ENCODE peak calls at places on chromosomes 6 and 20, in four cellular contexts. K is transverse colon, Y is GM23248, P is left ventricle myocardium inferior. I is an unnamed sample. For H3K36me3 and H3K4me1, the result is how much of the 10 kb centered on the place peaks cover.

GRCh38 chr6:41452763-41453162 is 93.4 kb upstream of the FOXP4 start:
- DNase-seq in K (no peak), Y (no peak), P (no peak), I (no peak)

GRCh38 chr6:161254126-161254753 is 19.6 kb downstream of the AGPAT4 start:
- DNase-seq in P (no peak), K (no peak), Y (peak), I (no peak)

GRCh38 chr6:33064723-33065122 is 8.7 kb downstream of the HLA-DPA1 start:
- DNase-seq in K (no peak), Y (no peak), P (no peak), I (no peak)

GRCh38 chr6:11368760-11369159 is 136.3 kb upstream of the NEDD9 start:
- DNase-seq in K (no peak), Y (no peak), P (no peak), I (no peak)

GRCh38 chr6:9467746-9468145 is 947.1 kb downstream of the TFAP2A start:
- DNase-seq in K (no peak), P (no peak), Y (peak), I (no peak)

GRCh38 chr6:1856381-1856780 is 246.7 kb downstream of the FOXC1 start:
- DNase-seq in K (peak), Y (peak), P (no peak), I (peak)

GRCh38 chr6:90484392-90484791 is 102.5 kb downstream of the MAP3K7 start:
- DNase-seq in Y (no peak), P (no peak), K (no peak), I (no peak)

GRCh38 chr6:156832166-156832743 is 55.1 kb downstream of the ARID1B start:
- DNase-seq in K (no peak), P (peak), Y (peak), I (no peak)

GRCh38 chr6:13479971-13480434 is 7.4 kb downstream of the GFOD1 start:
- DNase-seq in K (no peak), P (no peak), Y (no peak), I (no peak)

DNA sequence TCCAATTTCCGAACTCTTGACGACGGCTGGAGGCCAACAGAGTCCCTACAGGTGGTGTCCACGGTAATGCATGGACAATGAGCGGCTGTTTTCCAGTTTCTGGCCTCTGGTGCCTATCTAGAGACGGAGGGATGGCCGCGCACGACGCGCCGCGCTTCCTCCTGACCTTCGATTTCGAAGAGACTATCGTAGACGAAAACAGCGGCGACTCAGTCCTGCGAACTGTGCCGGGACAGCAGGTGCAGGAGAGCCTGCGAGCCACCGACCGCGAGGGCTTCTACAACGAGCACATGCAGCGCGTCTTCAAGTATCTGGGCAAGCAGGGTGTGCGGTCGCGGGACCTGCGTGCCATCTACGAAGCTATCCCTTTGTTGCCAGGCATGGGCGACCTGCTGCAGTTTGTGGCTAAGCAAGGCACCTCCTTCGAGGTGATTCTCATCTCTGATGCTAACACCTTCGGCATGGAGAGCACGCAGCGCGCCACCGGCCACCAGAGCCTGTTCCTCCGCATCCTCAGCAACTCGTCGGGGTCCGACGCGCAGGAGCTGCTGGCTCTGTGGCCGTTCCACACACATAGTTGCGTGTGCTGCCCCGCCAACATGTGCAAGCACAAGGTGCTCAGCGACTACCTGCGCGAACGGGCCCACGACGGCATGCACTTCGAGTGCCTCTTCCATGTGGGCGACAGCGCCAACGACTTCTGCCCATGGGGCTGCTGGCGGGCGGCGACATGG is 169.4 kb downstream of the CDK19 start:
- DNase-seq in P (no peak), K (no peak), Y (no peak), I (no peak)
- H3K27ac ChIP-seq in P (no peak), K (no peak), Y (no peak), I (no peak)

GRCh38 chr6:20137837-20138236 is 74.4 kb downstream of the MBOAT1 start:
- DNase-seq in Y (no peak), K (no peak), P (no peak), I (no peak)

GRCh38 chr6:20137288-20137687 is 75.0 kb downstream of the MBOAT1 start:
- DNase-seq in P (no peak), Y (no peak), K (no peak), I (no peak)

GRCh38 chr6:20142866-20143265 is 69.4 kb downstream of the MBOAT1 start:
- DNase-seq in Y (no peak), P (no peak), K (no peak), I (no peak)

GRCh38 chr6:20146291-20146690 is 66.0 kb downstream of the MBOAT1 start:
- DNase-seq in K (no peak), Y (no peak), P (no peak), I (no peak)

GRCh38 chr6:20141931-20142330 is 70.3 kb downstream of the MBOAT1 start:
- DNase-seq in K (no peak), P (no peak), Y (no peak), I (no peak)
- H3K36me3 ChIP-seq in K (under half), P (half or more), Y (under half), I (under half)

GRCh38 chr20:53743607-53744260 is 150.1 kb upstream of the ZNF217 start:
- DNase-seq in Y (no peak), K (no peak), P (no peak), I (no peak)

GRCh38 chr20:53742685-53743081 is 149.0 kb upstream of the ZNF217 start:
- DNase-seq in Y (no peak), K (no peak), P (no peak), I (no peak)

GRCh38 chr20:53738945-53739798 is 145.5 kb upstream of the ZNF217 start:
- DNase-seq in Y (peak), K (no peak), P (no peak), I (no peak)

GRCh38 chr20:53739799-53740785 is 146.5 kb upstream of the ZNF217 start:
- DNase-seq in P (no peak), K (no peak), Y (peak), I (no peak)

GRCh38 chr20:53741726-53742028 is 148.0 kb upstream of the ZNF217 start:
- DNase-seq in P (no peak), K (no peak), Y (no peak), I (no peak)
- H3K4me1 ChIP-seq in P (under half), K (under half), Y (under half), I (under half)

DNA sequence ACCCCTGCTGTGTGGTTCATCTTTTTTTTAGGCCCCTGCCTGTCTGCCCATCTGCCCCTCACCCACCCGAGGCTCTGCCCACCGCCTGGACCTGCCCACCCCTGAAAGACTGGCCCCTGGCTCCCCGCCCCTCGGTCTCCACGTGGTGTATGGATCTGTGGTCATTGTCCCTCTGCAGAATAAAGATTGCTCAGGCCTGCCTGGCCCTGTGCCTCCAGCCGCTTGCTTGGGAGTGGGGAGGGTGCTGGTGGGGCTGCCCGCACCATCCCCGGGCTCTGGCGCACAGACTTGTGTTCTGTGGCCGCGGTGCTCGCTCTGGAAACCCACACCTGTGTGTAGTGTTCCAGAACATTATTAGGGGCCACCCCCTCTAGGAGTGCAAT is 1.6 kb downstream of the MAP1LC3A start:
- DNase-seq in K (no peak), P (no peak), Y (no peak), I (no peak)
- H3K27ac ChIP-seq in K (peak), P (peak), Y (no peak), I (no peak)

GRCh38 chr6:154805288-154805911 is 72.2 kb downstream of the SCAF8 start:
- DNase-seq in Y (peak), K (no peak), P (no peak), I (no peak)

GRCh38 chr6:154797857-154798256 is 64.6 kb downstream of the SCAF8 start:
- DNase-seq in P (no peak), K (no peak), Y (no peak), I (no peak)

GRCh38 chr6:154796484-154796883 is 63.3 kb downstream of the SCAF8 start:
- DNase-seq in K (no peak), P (no peak), Y (no peak), I (no peak)

GRCh38 chr6:154800338-154800737 is 67.1 kb downstream of the SCAF8 start:
- DNase-seq in Y (no peak), P (no peak), K (no peak), I (no peak)
- H3K36me3 ChIP-seq in Y (under half), P (half or more), K (under half), I (under half)

GRCh38 chr6:34957184-34957904 is 68.3 kb downstream of the ANKS1A start:
- DNase-seq in P (no peak), Y (no peak), K (no peak), I (peak)
- H3K4me1 ChIP-seq in P (half or more), Y (under half), K (under half), I (under half)

GRCh38 chr6:88459224-88459623 is 293.1 kb upstream of the CNR1 start:
- DNase-seq in P (no peak), Y (no peak), K (no peak), I (no peak)

GRCh38 chr6:88449770-88450169 is 283.6 kb upstream of the CNR1 start:
- DNase-seq in K (no peak), Y (no peak), P (no peak), I (no peak)

GRCh38 chr6:88455317-88455716 is 289.2 kb upstream of the CNR1 start:
- DNase-seq in P (peak), K (no peak), Y (no peak), I (no peak)
- H3K27ac ChIP-seq in P (no peak), K (no peak), Y (no peak), I (no peak)

GRCh38 chr6:79005024-79005423 is 73.0 kb downstream of the PHIP start:
- DNase-seq in K (no peak), Y (peak), P (no peak), I (no peak)

GRCh38 chr6:79011940-79012339 is 66.1 kb downstream of the PHIP start:
- DNase-seq in Y (no peak), K (no peak), P (no peak), I (no peak)

GRCh38 chr6:79010422-79010821 is 67.6 kb downstream of the PHIP start:
- DNase-seq in K (no peak), Y (no peak), P (no peak), I (no peak)

GRCh38 chr6:79005497-79005896 is 72.6 kb downstream of the PHIP start:
- DNase-seq in P (no peak), Y (no peak), K (no peak), I (no peak)

GRCh38 chr6:79009819-79010218 is 68.2 kb downstream of the PHIP start:
- DNase-seq in K (no peak), P (no peak), Y (no peak), I (no peak)
- H3K36me3 ChIP-seq in K (under half), P (under half), Y (under half), I (under half)

GRCh38 chr6:135267085-135267484 is 86.0 kb downstream of the MYB start:
- DNase-seq in K (peak), Y (no peak), P (no peak), I (no peak)

GRCh38 chr6:135269399-135270005 is 88.4 kb downstream of the MYB start:
- DNase-seq in P (no peak), Y (no peak), K (peak), I (no peak)

GRCh38 chr6:135268740-135269139 is 87.6 kb downstream of the MYB start:
- DNase-seq in P (no peak), K (no peak), Y (no peak), I (no peak)

GRCh38 chr6:135266675-135267074 is 85.6 kb downstream of the MYB start:
- DNase-seq in P (no peak), Y (no peak), K (peak), I (no peak)

GRCh38 chr6:135268263-135268662 is 87.2 kb downstream of the MYB start:
- DNase-seq in P (no peak), K (no peak), Y (no peak), I (no peak)
- H3K4me1 ChIP-seq in P (under half), K (under half), Y (under half), I (under half)

I was measured in adrenal gland.